ENCODE peak calls at places on chromosomes 5 and 9, in four cellular contexts. One of them, this sample, is unnamed.
A peak's percentile ranks its signal among the peaks of the same experiment; 100 is the strongest.

GRCh38 chr9:93397664-93398381 is 53.7 kb upstream of the FAM120A start:
- DNase-seq in K562: no peak
- DNase-seq in HepG2: no peak
- DNase-seq in GM12878: no peak
- DNase-seq in this sample: no peak

GRCh38 chr9:136764301-136764891 is at the start of gene LCN15:
- DNase-seq in K562: no peak
- DNase-seq in HepG2: no peak
- DNase-seq in GM12878: no peak
- DNase-seq in this sample: peak; percentile 14

GRCh38 chr5:168120416-168121137 is 170.9 kb upstream of the WWC1 start:
- DNase-seq in K562: no peak
- DNase-seq in HepG2: no peak
- DNase-seq in GM12878: no peak
- DNase-seq in this sample: no peak

GRCh38 chr5:138000102-138000723 is 32.7 kb downstream of the FAM13B start:
- DNase-seq in K562: no peak
- DNase-seq in HepG2: peak; percentile 77
- DNase-seq in GM12878: no peak
- DNase-seq in this sample: no peak

GRCh38 chr9:133428579-133429215 is 6.5 kb downstream of the ADAMTS13 start:
- DNase-seq in K562: peak; percentile 82
- DNase-seq in HepG2: peak; percentile 12
- DNase-seq in GM12878: no peak
- DNase-seq in this sample: peak; percentile 72

GRCh38 chr5:87048156-87048555 is 219.5 kb upstream of the RASA1 start:
- DNase-seq in K562: no peak
- DNase-seq in HepG2: no peak
- DNase-seq in GM12878: no peak
- DNase-seq in this sample: no peak

GRCh38 chr9:136210276-136210675 is 5.3 kb upstream of the LHX3 start:
- DNase-seq in K562: no peak
- DNase-seq in HepG2: no peak
- DNase-seq in GM12878: no peak
- DNase-seq in this sample: no peak

GRCh38 chr9:134937566-134938345 is 20.0 kb upstream of the FCN1 start:
- DNase-seq in K562: no peak
- DNase-seq in HepG2: no peak
- DNase-seq in GM12878: no peak
- DNase-seq in this sample: no peak

GRCh38 chr5:159051431-159052281 is 48.1 kb downstream of the EBF1 start:
- DNase-seq in K562: no peak
- DNase-seq in HepG2: no peak
- DNase-seq in GM12878: no peak
- DNase-seq in this sample: peak; percentile 61

GRCh38 chr5:125311743-125312142 is 565.3 kb upstream of the ZNF608 start:
- DNase-seq in K562: no peak
- DNase-seq in HepG2: no peak
- DNase-seq in GM12878: no peak
- DNase-seq in this sample: no peak

GRCh38 chr9:105264380-105264779 is 19.9 kb downstream of the SLC44A1 start:
- DNase-seq in K562: no peak
- DNase-seq in HepG2: no peak
- DNase-seq in GM12878: no peak
- DNase-seq in this sample: no peak

GRCh38 chr5:141734501-141735231 is 52.6 kb upstream of the ARAP3 start:
- DNase-seq in K562: peak; percentile 55
- DNase-seq in HepG2: no peak
- DNase-seq in GM12878: no peak
- DNase-seq in this sample: peak; percentile 85

GRCh38 chr5:112869948-112870347 is 8.9 kb downstream of the SRP19 start:
- DNase-seq in K562: no peak
- DNase-seq in HepG2: no peak
- DNase-seq in GM12878: no peak
- DNase-seq in this sample: no peak

GRCh38 chr9:93207326-93207814 is 23.4 kb downstream of the WNK2 start:
- DNase-seq in K562: no peak
- DNase-seq in HepG2: no peak
- DNase-seq in GM12878: no peak
- DNase-seq in this sample: no peak

GRCh38 chr5:80216753-80217596 is 38.9 kb downstream of the SERINC5 start:
- DNase-seq in K562: no peak
- DNase-seq in HepG2: no peak
- DNase-seq in GM12878: no peak
- DNase-seq in this sample: no peak

DNA sequence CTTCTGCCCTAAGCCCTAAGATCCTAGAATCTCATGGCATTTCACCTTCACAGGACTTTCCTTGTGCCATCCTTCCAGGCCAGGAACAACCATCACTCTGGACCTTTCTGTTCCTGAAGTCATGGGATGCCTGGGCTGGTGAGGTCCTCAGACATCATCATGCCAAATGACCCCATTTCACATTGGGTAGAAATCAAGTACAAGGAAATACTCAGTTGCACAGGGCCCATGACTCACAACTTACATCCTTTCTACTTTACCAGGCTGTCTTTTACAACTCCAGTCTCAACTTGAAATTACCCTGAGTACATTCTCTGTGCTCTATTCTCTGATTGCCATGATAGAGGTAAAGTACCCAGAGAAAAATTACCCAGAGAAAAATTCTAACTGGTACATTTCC is 167.1 kb downstream of the PIK3R1 start:
- DNase-seq in K562: no peak
- DNase-seq in HepG2: no peak
- DNase-seq in GM12878: no peak
- DNase-seq in this sample: no peak
- TF ChIP-seq CREM in K562: no peak
- TF ChIP-seq CREM in HepG2: no peak
- TF ChIP-seq CREM in GM12878: no peak
- TF ChIP-seq CREM in this sample: no peak

GRCh38 chr5:36304095-36304494 is 2.4 kb upstream of the RANBP3L start:
- DNase-seq in K562: no peak
- DNase-seq in HepG2: no peak
- DNase-seq in GM12878: no peak
- DNase-seq in this sample: no peak
- TF ChIP-seq CREM in K562: no peak
- TF ChIP-seq CREM in HepG2: no peak
- TF ChIP-seq CREM in GM12878: no peak
- TF ChIP-seq CREM in this sample: no peak

DNA sequence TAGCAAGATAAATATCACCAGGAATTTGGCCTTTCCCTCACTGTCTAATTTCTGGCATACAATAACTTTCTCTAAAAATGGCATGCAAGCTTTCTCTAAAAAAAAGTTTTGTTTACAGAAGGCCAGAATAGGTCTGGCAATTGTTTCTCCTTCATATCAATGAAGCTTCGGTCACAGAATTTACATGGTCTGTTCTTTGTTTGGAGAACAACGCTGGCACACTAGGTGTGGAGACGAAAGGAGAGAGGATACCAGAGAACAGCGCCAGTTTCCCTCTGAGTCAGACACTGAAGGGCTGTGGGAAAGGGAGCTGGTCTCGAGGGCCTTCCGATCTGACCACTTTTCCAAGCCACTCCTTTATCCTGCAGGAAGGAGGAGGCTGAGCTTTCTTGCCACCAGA is 60.1 kb upstream of the ITGA1 start:
- DNase-seq in K562: no peak
- DNase-seq in HepG2: no peak
- DNase-seq in GM12878: no peak
- DNase-seq in this sample: no peak
- TF ChIP-seq CREM in K562: no peak
- TF ChIP-seq CREM in HepG2: no peak
- TF ChIP-seq CREM in GM12878: no peak
- TF ChIP-seq CREM in this sample: no peak

DNA sequence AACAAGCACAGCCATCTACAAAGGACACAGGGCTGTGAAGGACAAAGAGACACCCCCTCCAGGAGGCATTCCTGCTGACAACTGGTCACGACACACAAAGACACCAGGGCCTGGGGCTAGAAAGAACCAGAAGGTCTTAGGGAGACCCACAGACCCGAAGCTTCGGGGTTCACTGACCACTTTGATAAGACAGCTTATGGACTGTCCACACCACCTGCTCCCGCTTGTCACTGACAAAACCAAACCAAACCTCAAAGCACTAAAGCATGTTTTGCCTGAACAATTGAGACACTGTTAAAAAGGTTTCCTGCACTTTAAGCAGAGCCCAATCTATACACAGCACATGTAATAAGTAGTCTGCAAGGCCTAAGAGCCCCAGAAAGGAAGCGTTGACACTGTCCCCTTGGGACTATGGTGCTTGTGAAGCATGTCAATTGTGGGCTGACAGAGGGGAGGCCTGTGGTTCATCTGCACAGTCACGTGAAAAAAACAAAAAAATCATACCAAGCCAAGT is 185.0 kb downstream of the GAPVD1 start:
- DNase-seq in K562: no peak
- DNase-seq in HepG2: no peak
- DNase-seq in GM12878: peak; percentile 92
- DNase-seq in this sample: no peak
- TF ChIP-seq CREM in K562: no peak
- TF ChIP-seq CREM in HepG2: no peak
- TF ChIP-seq CREM in GM12878: no peak
- TF ChIP-seq CREM in this sample: no peak